ENCODE peak calls at places on chromosomes 5 and 9, in six cellular contexts. P, N, S, A, W and U are unnamed samples.

GRCh38 chr5:39459091-39459490 is 34.3 kb upstream of the DAB2 start:
- DNase-seq in N (no peak), A (no peak), S (no peak), P (no peak), W (no peak), U (peak)

GRCh38 chr5:56440871-56441740 is 208.0 kb upstream of the ANKRD55 start:
- DNase-seq in A (no peak), P (no peak), N (no peak), S (no peak), W (no peak), U (peak)

GRCh38 chr5:1883120-1883924 is 597 bp upstream of the IRX4 start:
- DNase-seq in S (no peak), N (no peak), P (no peak), W (no peak), A (no peak), U (no peak)

GRCh38 chr5:126544087-126544740 is 50.8 kb downstream of the ALDH7A1 start:
- DNase-seq in P (no peak), N (no peak), S (peak), W (peak), A (no peak), U (peak)

GRCh38 chr5:139388198-139388821 is 1.4 kb downstream of the MZB1 start:
- DNase-seq in A (no peak), N (no peak), S (peak), P (no peak), W (no peak), U (no peak)

GRCh38 chr9:126558051-126558665 is 55.6 kb upstream of the LMX1B start:
- DNase-seq in P (no peak), N (peak), S (peak), W (peak), A (peak), U (peak)

GRCh38 chr5:77644443-77645157 is 6.1 kb upstream of the OTP start:
- DNase-seq in N (no peak), A (no peak), P (no peak), S (no peak), W (no peak), U (no peak)

GRCh38 chr9:115923903-115924668 is 229.5 kb upstream of the PAPPA start:
- DNase-seq in P (no peak), W (no peak), A (no peak), S (no peak), N (no peak), U (peak)

GRCh38 chr5:123819818-123820217 is 307.8 kb downstream of the CSNK1G3 start:
- DNase-seq in P (no peak), S (no peak), A (no peak), W (no peak), N (no peak), U (peak)

GRCh38 chr5:142119051-142119625 is 10.6 kb downstream of the NDFIP1 start:
- DNase-seq in A (no peak), N (no peak), P (no peak), S (no peak), W (no peak), U (no peak)

GRCh38 chr9:116541402-116541801 is 145.7 kb upstream of the TRIM32 start:
- DNase-seq in N (no peak), A (no peak), P (no peak), S (no peak), W (no peak), U (no peak)